ENCODE peak calls at places on chromosomes 13 and 19, in seven cellular contexts. F is naive thymus-derived CD4-positive, alpha-beta T cell; P is fibroblast of lung; K is HCT116; S is CD4-positive, alpha-beta memory T cell; B is CD8-positive, alpha-beta T cell; M is transverse colon. Y is an unnamed sample. For H3K27me3 and H3K4me1, the result is how much of the 10 kb centered on the place peaks cover.

GRCh38 chr13:48303331-48304131 is at the start of gene RB1:
- DNase-seq in K (peak), S (peak), F (peak), P (peak), M (peak), B (peak), Y (peak)

GRCh38 chr13:113887700-113888201 is 23.9 kb upstream of the GAS6 start:
- DNase-seq in P (peak), M (no peak), F (no peak), B (no peak), S (no peak), K (no peak), Y (no peak)

GRCh38 chr13:23466144-23467002 is 32.9 kb upstream of the SACS start:
- DNase-seq in P (peak), K (peak), F (peak), S (peak), M (peak), B (peak), Y (peak)

GRCh38 chr19:51128227-51128626 is 3.5 kb downstream of the SIGLEC9 start:
- DNase-seq in P (no peak), K (no peak), S (no peak), B (no peak), M (no peak), F (no peak), Y (no peak)

GRCh38 chr19:11598103-11598483 is 810 bp downstream of the ZNF627 start:
- DNase-seq in B (no peak), K (no peak), P (peak), F (no peak), M (no peak), S (no peak), Y (no peak)

GRCh38 chr19:2714531-2715269 is 6.5 kb downstream of the DIRAS1 start:
- DNase-seq in F (no peak), M (no peak), B (no peak), S (no peak), K (no peak), P (no peak), Y (no peak)

GRCh38 chr13:77213644-77214043 is 113.2 kb downstream of the MYCBP2 start:
- DNase-seq in F (no peak), B (no peak), M (no peak), K (no peak), S (no peak), P (no peak), Y (no peak)

GRCh38 chr19:6229951-6230712 is 49.6 kb downstream of the MLLT1 start:
- DNase-seq in K (peak), F (no peak), M (no peak), S (no peak), B (no peak), P (no peak), Y (no peak)

GRCh38 chr13:88223958-88224357 is 552.8 kb downstream of the SLITRK5 start:
- DNase-seq in F (no peak), B (no peak), S (no peak), P (no peak), M (no peak), K (no peak), Y (no peak)

GRCh38 chr19:16951529-16951928 is 62.7 kb downstream of the F2RL3 start:
- DNase-seq in M (no peak), S (no peak), K (no peak), B (no peak), F (no peak), P (no peak), Y (no peak)

GRCh38 chr19:4380254-4380727 is 20.1 kb downstream of the SH3GL1 start:
- DNase-seq in F (peak), B (peak), P (no peak), K (no peak), M (no peak), S (peak), Y (peak)

GRCh38 chr19:50383307-50383851 is 768 bp upstream of the POLD1 start:
- DNase-seq in K (no peak), P (no peak), B (no peak), F (no peak), M (no peak), S (no peak), Y (no peak)

GRCh38 chr13:51815848-51816247 is 11.9 kb upstream of the DHRS12 start:
- DNase-seq in P (no peak), S (no peak), K (no peak), M (no peak), F (no peak), B (no peak), Y (no peak)

GRCh38 chr13:57633950-57634828 is 2.6 kb downstream of the PCDH17 start:
- DNase-seq in K (no peak), M (no peak), P (no peak), F (no peak), B (no peak), S (no peak), Y (no peak)

GRCh38 chr19:5891938-5892771 is 11.4 kb downstream of the NDUFA11 start:
- DNase-seq in F (no peak), P (peak), M (peak), B (no peak), S (no peak), K (no peak), Y (peak)

GRCh38 chr13:101417043-101417406 is 717 bp upstream of the NALCN start:
- DNase-seq in P (peak), F (no peak), K (no peak), B (no peak), M (no peak), S (no peak), Y (no peak)

GRCh38 chr19:326851-327250 is 17.7 kb downstream of the MIER2 start:
- DNase-seq in P (no peak), K (no peak), F (no peak), M (no peak), B (no peak), S (no peak), Y (no peak)

GRCh38 chr13:70568571-70568970 is 460.3 kb upstream of the KLHL1 start:
- DNase-seq in F (no peak), K (peak), S (no peak), M (no peak), P (peak), B (no peak), Y (peak)

GRCh38 chr13:102100234-102100633 is 301.6 kb downstream of the FGF14 start:
- DNase-seq in P (no peak), F (no peak), M (no peak), K (no peak), B (no peak), S (no peak), Y (no peak)

GRCh38 chr13:44819245-44819644 is 170.0 kb downstream of the NUFIP1 start:
- DNase-seq in B (no peak), F (no peak), P (peak), M (no peak), K (peak), S (no peak), Y (no peak)

GRCh38 chr19:40147693-40148347 is 43.4 kb upstream of the MAP3K10 start:
- DNase-seq in F (no peak), P (peak), K (no peak), S (no peak), B (no peak), M (peak), Y (no peak)

GRCh38 chr13:112890316-112891131 is 78.5 kb upstream of the MCF2L start:
- DNase-seq in F (no peak), K (no peak), B (no peak), P (no peak), S (no peak), M (no peak), Y (no peak)

DNA sequence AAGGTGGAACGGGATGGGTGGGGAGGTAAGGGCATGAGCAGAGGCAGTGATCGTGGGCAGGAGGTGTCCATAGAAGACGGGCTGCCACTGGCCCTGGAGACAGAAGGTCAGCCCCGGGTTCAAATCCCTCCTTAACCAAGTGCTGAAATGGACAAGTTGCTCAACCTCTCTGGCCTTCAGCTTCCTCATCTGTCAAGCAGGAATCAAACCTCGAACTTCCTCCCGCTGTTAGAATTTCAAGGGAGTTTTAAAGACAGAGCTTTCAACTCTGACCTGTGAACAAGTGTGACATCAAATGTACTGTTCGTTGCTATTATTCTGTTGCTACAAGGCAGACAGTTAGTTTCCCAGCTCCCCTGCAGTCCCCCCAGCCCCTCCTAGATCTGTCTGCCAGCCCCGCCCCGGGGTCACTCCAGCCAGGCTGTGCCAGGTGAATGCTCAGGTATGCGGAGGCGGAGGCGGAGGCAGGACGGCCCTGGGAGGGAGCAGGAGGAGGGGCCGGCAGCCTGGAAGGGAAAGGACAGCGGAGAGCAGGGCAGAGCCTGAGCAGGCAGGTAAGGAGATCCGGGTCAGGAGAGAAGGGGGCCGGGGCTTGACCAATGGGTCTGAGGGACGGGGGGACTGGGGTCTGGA is at the start of gene EPS8L1:
- DNase-seq in F (no peak), P (no peak), S (no peak), M (peak), K (no peak), B (no peak), Y (peak)
- H3K27me3 ChIP-seq in F (under half), P (under half), S (under half), M (under half), K (under half), B (under half), Y (under half)

GRCh38 chr19:53332484-53332883 is 1.1 kb upstream of the ZNF845 start:
- DNase-seq in K (no peak), B (no peak), F (no peak), P (no peak), S (no peak), M (no peak), Y (no peak)
- H3K4me3 ChIP-seq in K (no peak), B (no peak), F (peak), P (peak), S (no peak), M (peak), Y (no peak)

GRCh38 chr13:46468570-46468969 is 81.5 kb upstream of the RUBCNL start:
- DNase-seq in K (no peak), F (no peak), S (no peak), M (no peak), B (no peak), P (no peak), Y (no peak)

GRCh38 chr13:46463719-46464118 is 76.7 kb upstream of the RUBCNL start:
- DNase-seq in S (no peak), P (no peak), B (no peak), M (no peak), F (no peak), K (no peak), Y (no peak)

GRCh38 chr13:46473806-46474205 is 79.2 kb upstream of the LRCH1 start:
- DNase-seq in K (no peak), S (no peak), P (no peak), M (no peak), B (no peak), F (no peak), Y (no peak)

GRCh38 chr13:46472384-46472783 is 80.6 kb upstream of the LRCH1 start:
- DNase-seq in S (no peak), B (no peak), M (no peak), F (no peak), K (no peak), P (no peak), Y (no peak)

DNA sequence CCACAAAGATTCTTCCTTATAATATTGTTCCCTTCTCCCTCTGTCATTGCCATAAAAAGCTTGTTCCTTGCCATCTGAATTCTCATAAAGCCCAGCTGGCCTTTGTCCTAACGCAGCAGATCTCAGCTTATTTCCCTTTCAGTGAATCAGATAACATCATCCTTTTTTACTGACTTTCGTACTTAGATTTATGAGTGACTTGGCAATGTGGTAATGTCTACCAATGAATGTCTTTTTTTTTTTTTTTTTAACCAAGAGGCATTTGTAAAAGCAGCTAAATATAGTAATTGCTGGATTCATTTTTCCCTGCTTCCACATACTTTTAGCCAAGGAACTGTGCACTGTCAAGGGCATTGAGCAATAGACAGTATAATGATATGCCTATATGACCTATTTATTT is 82.0 kb upstream of the RUBCNL start:
- DNase-seq in M (no peak), F (no peak), B (no peak), P (peak), K (no peak), S (no peak), Y (no peak)
- H3K4me1 ChIP-seq in M (under half), F (under half), B (under half), P (under half), K (under half), S (under half), Y (under half)

GRCh38 chr19:38715540-38715939 is 28.7 kb downstream of the CAPN12 start:
- DNase-seq in F (no peak), S (no peak), P (no peak), B (no peak), K (no peak), M (no peak), Y (no peak)
- H3K27me3 ChIP-seq in F (under half), S (under half), P (under half), B (under half), K (under half), M (under half), Y (under half)

GRCh38 chr13:30154931-30155330 is 152.4 kb downstream of the KATNAL1 start:
- DNase-seq in M (no peak), K (no peak), F (no peak), B (no peak), P (no peak), S (no peak), Y (no peak)

GRCh38 chr13:30151398-30151797 is 156.0 kb downstream of the KATNAL1 start:
- DNase-seq in P (no peak), M (no peak), B (no peak), F (no peak), K (no peak), S (peak), Y (no peak)

GRCh38 chr13:30154531-30154930 is 152.8 kb downstream of the KATNAL1 start:
- DNase-seq in B (no peak), F (no peak), M (no peak), S (no peak), P (no peak), K (no peak), Y (no peak)

GRCh38 chr13:30156270-30156669 is 151.1 kb downstream of the KATNAL1 start:
- DNase-seq in S (no peak), K (no peak), M (no peak), F (no peak), P (no peak), B (no peak), Y (no peak)

DNA sequence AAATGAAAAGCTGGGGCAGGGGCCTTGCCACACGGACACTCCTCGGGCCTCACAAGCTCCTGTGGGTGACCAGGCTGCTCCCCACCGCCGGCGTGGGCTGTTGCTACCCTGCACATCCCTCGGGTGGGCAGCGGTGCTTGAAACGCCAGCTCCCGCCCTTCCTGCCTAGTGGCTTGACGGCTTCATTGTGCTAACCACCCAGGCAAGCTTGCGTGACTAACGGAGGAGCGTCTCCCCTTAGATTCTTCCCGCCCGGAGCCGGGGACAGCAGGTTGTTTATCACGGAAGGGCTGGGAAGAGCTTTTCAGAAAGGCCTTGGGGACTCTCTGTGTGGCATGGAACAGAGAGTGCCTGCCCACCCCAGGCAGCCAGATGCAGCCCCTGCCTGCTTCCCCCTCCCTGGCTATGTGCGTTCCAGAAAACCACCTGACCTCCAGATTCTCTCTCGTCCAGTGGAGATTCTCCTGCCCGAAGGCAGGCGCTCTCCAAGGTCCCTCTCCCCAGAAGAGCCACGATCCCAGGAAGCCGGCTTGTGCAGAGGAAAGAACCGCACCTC is 153.4 kb downstream of the KATNAL1 start:
- DNase-seq in B (no peak), M (no peak), S (no peak), F (no peak), K (no peak), P (no peak), Y (no peak)
- H3K4me3 ChIP-seq in B (no peak), M (no peak), S (no peak), F (no peak), K (no peak), P (no peak), Y (no peak)

GRCh38 chr13:46629811-46630413 is 76.9 kb downstream of the LRCH1 start:
- DNase-seq in B (no peak), S (no peak), F (no peak), K (no peak), P (no peak), M (no peak), Y (no peak)
- H3K4me1 ChIP-seq in B (under half), S (under half), F (under half), K (under half), P (under half), M (under half), Y (under half)

DNA sequence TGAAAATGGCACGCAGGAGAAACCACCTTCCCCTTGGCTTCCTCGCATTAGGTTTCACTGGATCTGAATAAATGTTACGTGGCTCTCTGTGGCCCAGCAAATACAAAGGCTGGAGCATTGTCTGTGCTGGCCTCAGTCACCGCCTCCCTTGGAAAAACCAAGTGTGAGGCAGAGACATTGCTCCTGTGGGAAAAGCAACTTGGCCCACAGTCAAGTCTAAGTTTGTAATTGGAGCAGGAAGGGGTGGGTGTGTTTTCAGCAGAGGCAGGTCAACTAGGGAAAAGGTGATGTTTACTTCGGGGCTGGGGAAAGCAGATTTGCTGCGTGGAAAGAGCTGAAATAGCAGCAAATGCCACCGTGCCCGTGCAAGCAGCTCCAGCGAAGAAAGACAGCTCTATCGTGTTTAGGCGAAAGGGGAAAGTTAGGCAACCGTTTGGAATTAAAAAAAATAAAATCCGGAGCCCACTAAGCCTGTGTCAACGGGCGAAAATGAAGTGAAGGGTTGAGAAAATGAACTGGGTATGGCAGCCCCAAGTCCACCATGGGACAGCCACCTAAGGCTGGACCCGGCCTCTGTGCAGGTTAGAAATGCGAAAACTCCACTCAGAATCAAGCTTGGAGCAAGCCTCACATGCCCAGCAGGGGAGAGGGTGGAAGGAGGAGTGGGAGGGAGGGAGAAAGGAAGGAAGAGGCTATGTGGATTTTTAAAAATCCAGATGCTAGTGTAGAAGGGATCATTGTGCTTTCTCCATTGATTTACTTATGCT is 101.4 kb downstream of the IRS2 start:
- DNase-seq in F (no peak), K (no peak), P (peak), B (no peak), S (no peak), M (peak), Y (peak)
- H3K27me3 ChIP-seq in F (under half), K (under half), P (under half), B (under half), S (under half), M (under half), Y (under half)

GRCh38 chr19:54211214-54211613 is 10.6 kb downstream of the RPS9 start:
- DNase-seq in P (no peak), S (no peak), M (no peak), B (no peak), K (no peak), F (no peak), Y (no peak)
- H3K4me3 ChIP-seq in P (no peak), S (no peak), M (no peak), B (no peak), K (no peak), F (no peak), Y (no peak)

DNA sequence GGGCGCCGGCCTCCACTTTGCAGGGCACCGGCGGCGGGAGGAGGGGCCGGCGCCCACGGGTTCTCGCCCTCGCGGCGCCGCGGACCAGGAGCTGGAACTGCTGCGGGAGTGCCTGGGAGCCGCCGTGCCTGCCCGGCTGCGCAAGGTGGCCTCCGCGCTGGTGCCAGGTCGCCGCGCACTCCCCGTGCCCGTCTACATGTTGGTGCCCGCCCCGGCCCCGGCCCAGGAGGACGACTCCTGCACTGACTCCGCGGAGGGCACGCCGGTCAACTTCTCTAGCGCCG is 11.8 kb downstream of the C19orf25 start:
- DNase-seq in F (no peak), K (no peak), P (no peak), M (no peak), S (no peak), B (no peak), Y (no peak)
- H3K4me1 ChIP-seq in F (under half), K (under half), P (under half), M (under half), S (half or more), B (half or more), Y (under half)

GRCh38 chr13:59263531-59263930 is 900.2 kb downstream of the DIAPH3 start:
- DNase-seq in P (no peak), K (no peak), M (no peak), F (no peak), B (no peak), S (no peak), Y (no peak)
- H3K27me3 ChIP-seq in P (under half), K (under half), M (under half), F (under half), B (under half), S (under half), Y (under half)